ENCODE peak calls at places on chromosomes 1 and 21, in five cellular contexts. T, B, L, Z and K are unnamed samples.
A peak's percentile ranks its signal among the peaks of the same experiment; 100 is the strongest.

GRCh38 chr1:24121406-24121805 is 9.5 kb upstream of the MYOM3 start:
- DNase-seq in T (no peak), B (no peak), L (no peak), Z (no peak), K (no peak)

GRCh38 chr1:26994772-26995625 is 1.5 kb downstream of the TRNP1 start:
- DNase-seq in T (no peak), B (no peak), L (no peak), Z (no peak), K (no peak)

GRCh38 chr1:200364831-200365230 is 45.0 kb downstream of the ZNF281 start:
- DNase-seq in T (no peak), B (no peak), L (no peak), Z (peak; percentile 57), K (no peak)

GRCh38 chr1:203086992-203087763 is 1.4 kb upstream of the MYOG start:
- DNase-seq in T (no peak), B (no peak), L (no peak), Z (no peak), K (no peak)

GRCh38 chr1:38009088-38009840 is 3.3 kb upstream of the UTP11 start:
- DNase-seq in T (peak; percentile 59), B (no peak), L (no peak), Z (peak; percentile 92), K (peak; percentile 76)

GRCh38 chr1:37480581-37481288 is 6.4 kb downstream of the ZC3H12A start:
- DNase-seq in T (no peak), B (no peak), L (peak; percentile 45), Z (no peak), K (no peak)

GRCh38 chr21:35316933-35317332 is 267.8 kb upstream of the RUNX1 start:
- DNase-seq in T (no peak), B (no peak), L (no peak), Z (peak; percentile 38), K (no peak)

GRCh38 chr1:43069481-43070050 is 102.5 kb downstream of the EBNA1BP2 start:
- DNase-seq in T (no peak), B (no peak), L (no peak), Z (no peak), K (no peak)

GRCh38 chr1:211944733-211945500 is 90.4 kb downstream of the INTS7 start:
- DNase-seq in T (no peak), B (peak; percentile 90), L (peak; percentile 93), Z (peak; percentile 33), K (no peak)

GRCh38 chr1:23639460-23639859 is 52.1 kb upstream of the RPL11 start:
- DNase-seq in T (no peak), B (no peak), L (no peak), Z (no peak), K (no peak)

GRCh38 chr1:216261631-216262030 is 161.6 kb downstream of the USH2A start:
- DNase-seq in T (no peak), B (no peak), L (no peak), Z (no peak), K (no peak)

GRCh38 chr1:155063550-155064108 is at the start of gene EFNA4:
- DNase-seq in T (peak; percentile 82), B (peak; percentile 27), L (peak; percentile 91), Z (peak; percentile 82), K (peak; percentile 90)

DNA sequence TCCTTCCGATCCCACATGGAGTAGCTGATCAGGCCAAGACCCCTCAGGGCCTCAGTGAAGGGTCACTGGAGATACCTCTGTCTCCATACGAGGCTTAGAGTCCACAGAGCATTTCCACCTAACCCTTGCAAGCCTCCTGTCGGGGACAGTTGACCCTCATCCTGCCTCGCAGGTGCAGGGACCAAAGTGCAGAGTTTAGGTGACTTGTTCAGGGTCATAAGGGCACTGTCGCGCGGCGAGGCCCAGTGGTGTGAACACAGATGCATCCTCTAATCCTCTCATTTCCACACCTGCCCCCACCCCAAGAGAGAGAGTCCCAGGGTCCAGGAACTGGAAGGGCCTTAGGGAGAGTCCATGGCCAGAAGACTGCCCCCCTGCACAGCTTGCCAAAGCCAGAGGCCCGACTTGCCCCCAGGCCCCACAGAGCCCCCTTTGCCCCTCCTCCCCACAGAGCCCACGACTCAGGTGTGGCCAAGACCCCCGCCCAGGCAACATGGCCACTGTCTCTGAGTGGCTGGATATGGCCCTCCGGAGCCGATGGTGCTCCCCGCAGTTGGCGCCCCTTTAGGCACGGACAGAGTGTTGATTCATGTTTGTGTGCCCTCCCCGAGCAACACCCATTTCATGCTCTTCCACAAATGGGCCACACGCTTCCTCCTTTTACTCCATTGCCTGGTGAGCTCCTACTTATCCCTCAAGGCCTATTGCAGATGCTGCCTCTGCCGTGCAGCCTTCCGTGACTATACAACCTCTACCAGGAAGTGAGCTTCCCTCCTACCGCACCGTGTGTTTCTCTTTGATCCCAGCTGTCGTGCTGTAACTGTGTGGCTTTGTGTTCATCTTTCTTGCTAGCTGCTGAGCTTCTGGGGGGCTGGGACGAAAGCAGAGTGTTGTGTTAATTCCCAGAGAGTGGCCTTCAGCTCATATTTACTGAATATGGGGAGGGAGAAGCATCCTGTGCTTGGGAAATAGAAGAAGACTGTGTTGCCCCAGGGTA is 1.7 kb downstream of the TRPM2 start:
- DNase-seq in T (no peak), B (no peak), L (peak; percentile 58), Z (no peak), K (peak; percentile 91)
- H3K4me3 ChIP-seq in T (no peak overlapping the region), B (no peak overlapping the region), L (no peak overlapping the region), Z (no peak overlapping the region), K (peak overlapping the region; percentile 61)

GRCh38 chr1:101239095-101240040 is 2.5 kb downstream of the S1PR1 start:
- DNase-seq in T (peak; percentile 67), B (no peak), L (no peak), Z (no peak), K (no peak)

GRCh38 chr1:101240041-101240430 is 3.2 kb downstream of the S1PR1 start:
- DNase-seq in T (no peak), B (no peak), L (no peak), Z (no peak), K (no peak)

GRCh38 chr1:101237229-101237837 is 514 bp downstream of the S1PR1 start:
- DNase-seq in T (no peak), B (no peak), L (peak; percentile 48), Z (peak; percentile 66), K (no peak)

GRCh38 chr1:101238041-101238515 is 1.3 kb downstream of the S1PR1 start:
- DNase-seq in T (peak; percentile 61), B (no peak), L (peak; percentile 48), Z (no peak), K (no peak)

DNA sequence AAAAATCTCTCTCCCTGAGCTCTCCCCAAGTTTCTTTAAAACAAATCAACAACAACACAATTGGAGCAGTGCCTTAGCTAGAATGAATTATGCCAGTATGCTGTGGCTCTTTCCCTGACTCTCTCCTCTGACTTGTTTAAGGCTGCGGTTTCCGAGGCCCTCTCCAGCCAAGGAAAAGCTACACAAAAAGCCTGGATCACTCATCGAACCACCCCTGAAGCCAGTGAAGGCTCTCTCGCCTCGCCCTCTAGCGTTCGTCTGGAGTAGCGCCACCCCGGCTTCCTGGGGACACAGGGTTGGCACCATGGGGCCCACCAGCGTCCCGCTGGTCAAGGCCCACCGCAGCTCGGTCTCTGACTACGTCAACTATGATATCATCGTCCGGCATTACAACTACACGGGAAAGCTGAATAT is 1.9 kb downstream of the S1PR1 start:
- DNase-seq in T (peak; percentile 87), B (no peak), L (peak; percentile 91), Z (peak; percentile 94), K (peak; percentile 64)
- H3K4me3 ChIP-seq in T (peak overlapping the region; percentile 88), B (no peak overlapping the region), L (peak overlapping the region; percentile 74), Z (peak overlapping the region; percentile 78), K (peak overlapping the region; percentile 84)

GRCh38 chr1:39103321-39104157 is 77.4 kb downstream of the NDUFS5 start:
- DNase-seq in T (no peak), B (no peak), L (no peak), Z (peak; percentile 83), K (no peak)
- H3K4me3 ChIP-seq in T (no peak overlapping the region), B (no peak overlapping the region), L (no peak overlapping the region), Z (no peak overlapping the region), K (no peak overlapping the region)

GRCh38 chr1:41662656-41663437 is 178.4 kb upstream of the EDN2 start:
- DNase-seq in T (no peak), B (no peak), L (no peak), Z (peak; percentile 76), K (no peak)
- H3K4me3 ChIP-seq in T (no peak overlapping the region), B (peak overlapping the region; percentile 55), L (peak overlapping the region; percentile 31), Z (peak overlapping the region; percentile 32), K (peak overlapping the region; percentile 39)

DNA sequence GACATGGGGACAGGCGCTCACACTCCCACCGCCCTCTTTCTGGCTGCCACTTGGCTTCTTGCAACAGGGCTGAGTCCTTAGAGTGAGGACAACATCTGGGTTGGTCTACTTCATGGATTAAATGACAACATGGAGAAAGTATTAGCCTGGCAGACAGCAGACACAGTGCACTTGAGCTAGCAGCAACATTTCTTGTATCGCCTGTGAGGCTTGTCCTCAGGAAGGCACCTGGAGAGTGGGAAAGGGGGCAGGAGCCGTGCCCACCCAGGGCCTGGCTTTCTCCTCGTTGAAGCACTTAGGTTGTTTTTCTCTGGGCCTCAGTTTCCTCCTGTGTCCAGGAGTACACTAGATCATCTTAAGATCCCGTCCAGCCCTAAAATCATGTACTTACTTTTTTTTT is 3.7 kb downstream of the ELF3 start:
- DNase-seq in T (no peak), B (no peak), L (no peak), Z (no peak), K (no peak)
- H3K4me3 ChIP-seq in T (no peak overlapping the region), B (peak overlapping the region; percentile 100), L (no peak overlapping the region), Z (no peak overlapping the region), K (no peak overlapping the region)